ENCODE peak calls at places on chromosomes 4 and X, in four cellular contexts. N, X, O and V are unnamed samples.

GRCh38 chrX:124307253-124307907 is 25.1 kb upstream of the TEX13D start:
- DNase-seq in N (no peak), X (no peak), O (no peak), V (no peak)

GRCh38 chrX:51860679-51861078 is 32.7 kb upstream of the MAGED1 start:
- DNase-seq in N (no peak), X (no peak), O (peak; percentile 28), V (no peak)

GRCh38 chr4:1192091-1192492 is 19.7 kb upstream of the SPON2 start:
- DNase-seq in N (peak; percentile 91), X (peak; percentile 83), O (peak; percentile 90), V (peak; percentile 86)

GRCh38 chr4:5705672-5706310 is 2.6 kb downstream of the EVC2 start:
- DNase-seq in N (no peak), X (no peak), O (peak; percentile 39), V (no peak)

GRCh38 chr4:86306816-86307215 is 53.0 kb downstream of the MAPK10 start:
- DNase-seq in N (no peak), X (no peak), O (no peak), V (no peak)

GRCh38 chr4:79917246-79917645 is 155.8 kb downstream of the ANTXR2 start:
- DNase-seq in N (no peak), X (no peak), O (peak; percentile 46), V (no peak)

GRCh38 chr4:73309211-73309610 is 50.6 kb upstream of the ANKRD17 start:
- DNase-seq in N (no peak), X (no peak), O (no peak), V (no peak)

GRCh38 chr4:136893638-136894037 is 638.7 kb downstream of the PCDH18 start:
- DNase-seq in N (no peak), X (no peak), O (no peak), V (no peak)

GRCh38 chr4:111631157-111631999 is 513.9 kb upstream of the FAM241A start:
- DNase-seq in N (no peak), X (no peak), O (no peak), V (no peak)

GRCh38 chrX:129797251-129797906 is 17.6 kb downstream of the SASH3 start:
- DNase-seq in N (no peak), X (no peak), O (no peak), V (no peak)

GRCh38 chrX:102085706-102086105 is 39.8 kb upstream of the TCEAL2 start:
- DNase-seq in N (no peak), X (no peak), O (no peak), V (no peak)

GRCh38 chrX:150429577-150429976 is 66.5 kb downstream of the MAMLD1 start:
- DNase-seq in N (no peak), X (no peak), O (no peak), V (no peak)

GRCh38 chr4:113142351-113142750 is 92.9 kb downstream of the ANK2 start:
- DNase-seq in N (no peak), X (no peak), O (no peak), V (no peak)

GRCh38 chr4:5678977-5679376 is 29.4 kb downstream of the EVC2 start:
- DNase-seq in N (no peak), X (no peak), O (no peak), V (no peak)

GRCh38 chr4:82528074-82528473 is 33.7 kb downstream of the TMEM150C start:
- DNase-seq in N (no peak), X (no peak), O (no peak), V (no peak)

GRCh38 chr4:73104695-73105094 is 35.2 kb upstream of the COX18 start:
- DNase-seq in N (no peak), X (no peak), O (no peak), V (no peak)

GRCh38 chr4:7359302-7360063 is 75.2 kb downstream of the PSAPL1 start:
- DNase-seq in N (no peak), X (no peak), O (no peak), V (no peak)

GRCh38 chr4:7361256-7361655 is 73.5 kb downstream of the PSAPL1 start:
- DNase-seq in N (no peak), X (no peak), O (peak; percentile 70), V (no peak)

GRCh38 chr4:7362862-7363430 is 71.8 kb downstream of the PSAPL1 start:
- DNase-seq in N (no peak), X (no peak), O (no peak), V (no peak)

GRCh38 chr4:7362341-7362740 is 72.4 kb downstream of the PSAPL1 start:
- DNase-seq in N (no peak), X (no peak), O (no peak), V (no peak)

DNA sequence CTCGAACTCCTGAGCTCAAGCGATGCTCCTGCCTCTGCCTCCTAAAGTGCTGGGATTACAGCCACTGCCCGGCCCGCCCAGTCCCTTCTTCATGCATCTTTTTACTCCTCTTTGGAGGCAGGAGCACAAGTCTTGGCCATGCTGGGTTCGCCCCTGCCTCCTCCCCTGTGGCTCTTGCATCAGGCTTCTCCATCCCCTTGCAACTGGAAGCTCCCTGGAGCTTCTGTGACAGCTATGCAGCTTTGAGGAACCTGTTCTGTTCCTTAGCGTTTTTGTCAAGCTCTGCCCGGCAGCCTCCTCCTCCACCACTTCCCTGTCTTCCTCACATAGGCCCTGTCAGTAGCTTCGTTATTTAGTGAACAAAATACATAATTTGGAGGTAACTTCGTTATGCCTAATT is 73.9 kb downstream of the PSAPL1 start:
- DNase-seq in N (no peak), X (no peak), O (no peak), V (no peak)
- H3K27me3 ChIP-seq in N (peaks cover 7% of the 10 kb centered on the region), X (peaks cover 8% of the 10 kb centered on the region), O (no peaks in the 10 kb centered on the region), V (no peaks in the 10 kb centered on the region)

GRCh38 chr4:140368686-140369085 is 4.8 kb upstream of the SCOC start:
- DNase-seq in N (no peak), X (no peak), O (no peak), V (no peak)

GRCh38 chr4:140374130-140374477 is 658 bp downstream of the SCOC start:
- DNase-seq in N (no peak), X (peak; percentile 44), O (no peak), V (no peak)

GRCh38 chr4:140372607-140373327 is 679 bp upstream of the SCOC start:
- DNase-seq in N (no peak), X (no peak), O (peak; percentile 24), V (no peak)

GRCh38 chr4:140367738-140368137 is 5.7 kb upstream of the SCOC start:
- DNase-seq in N (no peak), X (no peak), O (no peak), V (no peak)

GRCh38 chr4:140373328-140374129 is at the start of gene SCOC:
- DNase-seq in N (peak; percentile 100), X (peak; percentile 100), O (peak; percentile 100), V (peak; percentile 99)
- TF ChIP-seq POLR2A in N (peak; percentile 27), X (peak; percentile 45), O (peak; percentile 17), V (peak; percentile 55)

DNA sequence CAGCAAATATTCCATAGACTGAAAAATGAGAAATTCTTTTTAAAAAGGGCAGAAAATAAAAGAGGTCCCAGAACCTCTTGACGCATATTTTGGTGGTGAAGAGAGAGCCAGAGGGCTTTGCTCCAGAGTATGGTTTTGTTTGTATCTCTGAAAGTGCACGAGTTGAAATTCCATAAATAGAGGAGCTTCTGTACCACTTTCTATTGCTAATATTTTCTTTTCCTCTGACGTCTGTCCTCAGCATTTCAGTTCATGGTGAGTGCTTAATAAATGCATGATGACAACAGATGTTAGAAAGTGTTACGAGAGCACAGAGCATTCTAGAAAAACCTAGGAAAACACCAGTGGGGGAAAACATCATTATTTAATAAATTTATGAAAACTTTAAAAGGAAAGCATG is 145.6 kb downstream of the AMELX start:
- DNase-seq in N (no peak), X (no peak), O (no peak), V (no peak)
- H3K27ac ChIP-seq in N (peak overlapping the region; percentile 38), X (no peak overlapping the region), O (no peak overlapping the region), V (peak overlapping the region; percentile 50)

GRCh38 chrX:17876135-17876534 is 15.0 kb upstream of the RAI2 start:
- DNase-seq in N (no peak), X (no peak), O (no peak), V (no peak)

GRCh38 chrX:17882680-17883079 is 21.6 kb upstream of the RAI2 start:
- DNase-seq in N (no peak), X (no peak), O (no peak), V (no peak)

GRCh38 chrX:17878028-17878670 is 17.1 kb upstream of the RAI2 start:
- DNase-seq in N (no peak), X (no peak), O (no peak), V (no peak)
- H3K27me3 ChIP-seq in N (no peaks in the 10 kb centered on the region), X (peaks cover 6% of the 10 kb centered on the region), O (no peaks in the 10 kb centered on the region), V (no peaks in the 10 kb centered on the region)

DNA sequence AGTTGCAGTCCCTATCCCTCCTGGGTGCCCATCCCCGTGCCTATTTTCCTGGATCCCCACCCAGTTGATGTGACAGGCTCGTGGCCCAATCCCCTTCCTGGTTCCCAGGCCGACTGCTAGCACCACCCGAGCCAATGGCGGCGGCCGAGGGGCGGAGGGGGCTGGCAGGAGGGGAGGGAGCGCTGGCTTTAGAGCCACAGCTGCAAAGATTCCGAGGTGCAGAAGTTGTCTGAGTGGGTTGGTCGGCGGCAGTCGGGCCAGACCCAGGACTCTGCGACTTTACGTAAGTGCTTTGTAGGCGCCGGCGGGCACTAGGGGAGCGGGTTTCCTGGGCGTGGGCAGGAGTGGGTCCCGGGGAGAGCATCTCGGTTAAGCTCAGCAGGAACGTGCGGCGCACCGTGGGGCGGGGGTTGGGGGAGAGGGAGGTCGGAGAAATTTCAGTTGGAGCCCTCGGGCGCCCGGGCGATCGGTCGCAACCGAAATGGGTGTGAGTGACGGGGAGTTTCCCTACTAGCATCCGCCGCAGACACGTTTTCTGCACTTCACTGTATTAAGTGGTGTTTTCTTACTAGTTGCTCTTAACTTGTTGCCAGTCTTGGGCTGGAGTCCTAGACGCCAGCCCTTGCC is at the start of gene PLS3:
- DNase-seq in N (peak; percentile 77), X (peak; percentile 73), O (peak; percentile 87), V (peak; percentile 90)
- TF ChIP-seq POLR2A in N (peak; percentile 40), X (peak; percentile 46), O (no peak), V (peak; percentile 86)